ENCODE peak calls at places on chromosome 9, in four cellular contexts. S, B, Q and P are unnamed samples.
A peak's percentile ranks its signal among the peaks of the same experiment; 100 is the strongest.

GRCh38 chr9:18996191-18996590 is 36.8 kb downstream of the SAXO1 start:
- DNase-seq in S (no peak), B (no peak), Q (no peak), P (no peak)

GRCh38 chr9:34140853-34141252 is 14.4 kb upstream of the DCAF12 start:
- DNase-seq in S (no peak), B (no peak), Q (no peak), P (no peak)

GRCh38 chr9:38441347-38442085 is 17.3 kb upstream of the IGFBPL1 start:
- DNase-seq in S (no peak), B (no peak), Q (no peak), P (no peak)

GRCh38 chr9:128254855-128255759 is 20.7 kb downstream of the GOLGA2 start:
- DNase-seq in S (peak; percentile 79), B (peak; percentile 64), Q (peak; percentile 30), P (peak; percentile 73)

GRCh38 chr9:70477146-70477745 is 62.8 kb upstream of the KLF9 start:
- DNase-seq in S (no peak), B (no peak), Q (no peak), P (no peak)

GRCh38 chr9:136700959-136701664 is 11.3 kb upstream of the DIPK1B start:
- DNase-seq in S (no peak), B (peak; percentile 81), Q (peak; percentile 18), P (no peak)

GRCh38 chr9:13721481-13722235 is 442.2 kb upstream of the MPDZ start:
- DNase-seq in S (no peak), B (no peak), Q (no peak), P (no peak)

GRCh38 chr9:136011376-136011702 is 50.2 kb upstream of the UBAC1 start:
- DNase-seq in S (no peak), B (no peak), Q (no peak), P (no peak)

GRCh38 chr9:19989213-19989612 is 200.4 kb upstream of the SLC24A2 start:
- DNase-seq in S (no peak), B (no peak), Q (no peak), P (no peak)

GRCh38 chr9:70481471-70481870 is 67.0 kb upstream of the KLF9 start:
- DNase-seq in S (no peak), B (no peak), Q (no peak), P (peak; percentile 77)

GRCh38 chr9:121711281-121711680 is 59.8 kb downstream of the DAB2IP start:
- DNase-seq in S (no peak), B (no peak), Q (no peak), P (peak; percentile 27)

GRCh38 chr9:136839229-136840139 is 2.8 kb upstream of the AJM1 start:
- DNase-seq in S (no peak), B (no peak), Q (no peak), P (no peak)

GRCh38 chr9:125141251-125141650 is 2.1 kb downstream of the SCAI start:
- DNase-seq in S (no peak), B (no peak), Q (no peak), P (no peak)

GRCh38 chr9:4865685-4866084 is 72.9 kb downstream of the RCL1 start:
- DNase-seq in S (no peak), B (peak; percentile 23), Q (no peak), P (no peak)

GRCh38 chr9:123412171-123412820 is 56.3 kb downstream of the CRB2 start:
- DNase-seq in S (no peak), B (no peak), Q (no peak), P (no peak)

GRCh38 chr9:12817702-12818101 is 42.9 kb downstream of the LURAP1L start:
- DNase-seq in S (peak; percentile 35), B (no peak), Q (no peak), P (peak; percentile 79)

GRCh38 chr9:87336407-87336806 is 161.3 kb upstream of the DAPK1 start:
- DNase-seq in S (no peak), B (no peak), Q (no peak), P (peak; percentile 26)

GRCh38 chr9:84669293-84670105 is at the start of gene NTRK2:
- DNase-seq in S (peak; percentile 66), B (peak; percentile 20), Q (no peak), P (peak; percentile 33)

GRCh38 chr9:121743441-121744001 is 92.1 kb downstream of the DAB2IP start:
- DNase-seq in S (peak; percentile 92), B (no peak), Q (no peak), P (peak; percentile 93)

GRCh38 chr9:91182429-91182828 is 179.3 kb downstream of the AUH start:
- DNase-seq in S (no peak), B (no peak), Q (no peak), P (no peak)

GRCh38 chr9:17571825-17572224 is 7.0 kb upstream of the SH3GL2 start:
- DNase-seq in S (no peak), B (no peak), Q (no peak), P (no peak)

GRCh38 chr9:114409103-114409780 is 21.5 kb upstream of the AKNA start:
- DNase-seq in S (no peak), B (no peak), Q (no peak), P (peak; percentile 87)

GRCh38 chr9:20728493-20729220 is 44.6 kb downstream of the FOCAD start:
- DNase-seq in S (no peak), B (no peak), Q (no peak), P (peak; percentile 20)

GRCh38 chr9:98786750-98787510 is 9.4 kb downstream of the ANKS6 start:
- DNase-seq in S (no peak), B (no peak), Q (no peak), P (no peak)

GRCh38 chr9:137313956-137314560 is 12.0 kb upstream of the NRARP start:
- DNase-seq in S (no peak), B (no peak), Q (no peak), P (no peak)

GRCh38 chr9:71223953-71224538 is 102.6 kb upstream of the TRPM3 start:
- DNase-seq in S (no peak), B (no peak), Q (no peak), P (no peak)

GRCh38 chr9:29203216-29203930 is 1630.1 kb upstream of the C9orf72 start:
- DNase-seq in S (no peak), B (no peak), Q (no peak), P (peak; percentile 86)

GRCh38 chr9:3936520-3937235 is 363.2 kb downstream of the GLIS3 start:
- DNase-seq in S (peak; percentile 76), B (no peak), Q (no peak), P (no peak)

GRCh38 chr9:899440-900184 is 58.1 kb downstream of the DMRT1 start:
- DNase-seq in S (no peak), B (no peak), Q (no peak), P (no peak)

GRCh38 chr9:135570456-135570855 is 8.9 kb downstream of the PAEP start:
- DNase-seq in S (no peak), B (no peak), Q (no peak), P (no peak)

GRCh38 chr9:96646081-96646991 is 8.8 kb downstream of the PRXL2C start:
- DNase-seq in S (peak; percentile 39), B (no peak), Q (no peak), P (peak; percentile 87)

GRCh38 chr9:130276121-130276520 is 10.6 kb downstream of the HMCN2 start:
- DNase-seq in S (no peak), B (no peak), Q (no peak), P (peak; percentile 64)

GRCh38 chr9:123749580-123750202 is 180.2 kb downstream of the DENND1A start:
- DNase-seq in S (no peak), B (no peak), Q (no peak), P (no peak)

GRCh38 chr9:23819403-23819802 is 6.6 kb downstream of the ELAVL2 start:
- DNase-seq in S (no peak), B (no peak), Q (no peak), P (no peak)

GRCh38 chr9:126589349-126589748 is 24.4 kb upstream of the LMX1B start:
- DNase-seq in S (peak; percentile 63), B (no peak), Q (no peak), P (no peak)